ENCODE peak calls at places on chromosome 1, in nine cellular contexts. One of them, this sample, is unnamed.

GRCh38 chr1:155126494-155127104 is 1.1 kb upstream of the EFNA1 start:
- DNase-seq in ascending aorta: no peak
- DNase-seq in tibial nerve: peak
- DNase-seq in heart left ventricle: peak
- DNase-seq in HFF-Myc: no peak
- DNase-seq in kidney: peak
- DNase-seq in astrocyte of the spinal cord: peak
- DNase-seq in Panc1: no peak
- DNase-seq in CD4-positive, CD25-positive, alpha-beta regulatory T cell: no peak
- DNase-seq in this sample: peak

GRCh38 chr1:32447469-32448185 is 17.2 kb upstream of the ZBTB8B start:
- DNase-seq in heart left ventricle: no peak
- DNase-seq in HFF-Myc: no peak
- DNase-seq in CD4-positive, CD25-positive, alpha-beta regulatory T cell: no peak
- DNase-seq in tibial nerve: no peak
- DNase-seq in ascending aorta: no peak
- DNase-seq in astrocyte of the spinal cord: peak
- DNase-seq in kidney: no peak
- DNase-seq in Panc1: no peak
- DNase-seq in this sample: no peak

GRCh38 chr1:85579619-85580018 is 942 bp upstream of the CCN1 start:
- DNase-seq in ascending aorta: peak
- DNase-seq in CD4-positive, CD25-positive, alpha-beta regulatory T cell: no peak
- DNase-seq in astrocyte of the spinal cord: peak
- DNase-seq in HFF-Myc: peak
- DNase-seq in kidney: peak
- DNase-seq in heart left ventricle: peak
- DNase-seq in Panc1: peak
- DNase-seq in tibial nerve: peak
- DNase-seq in this sample: no peak

GRCh38 chr1:3634059-3634800 is 9.4 kb downstream of the TPRG1L start:
- DNase-seq in Panc1: no peak
- DNase-seq in tibial nerve: no peak
- DNase-seq in CD4-positive, CD25-positive, alpha-beta regulatory T cell: no peak
- DNase-seq in heart left ventricle: no peak
- DNase-seq in kidney: peak
- DNase-seq in HFF-Myc: no peak
- DNase-seq in ascending aorta: no peak
- DNase-seq in astrocyte of the spinal cord: no peak
- DNase-seq in this sample: no peak

GRCh38 chr1:20376880-20377494 is 86.3 kb downstream of the VWA5B1 start:
- DNase-seq in Panc1: peak
- DNase-seq in kidney: no peak
- DNase-seq in ascending aorta: no peak
- DNase-seq in tibial nerve: peak
- DNase-seq in CD4-positive, CD25-positive, alpha-beta regulatory T cell: no peak
- DNase-seq in HFF-Myc: peak
- DNase-seq in astrocyte of the spinal cord: peak
- DNase-seq in heart left ventricle: no peak
- DNase-seq in this sample: peak

GRCh38 chr1:2320001-2320400 is 71.4 kb downstream of the MORN1 start:
- DNase-seq in astrocyte of the spinal cord: no peak
- DNase-seq in Panc1: no peak
- DNase-seq in heart left ventricle: no peak
- DNase-seq in tibial nerve: no peak
- DNase-seq in CD4-positive, CD25-positive, alpha-beta regulatory T cell: no peak
- DNase-seq in HFF-Myc: no peak
- DNase-seq in kidney: no peak
- DNase-seq in ascending aorta: no peak
- DNase-seq in this sample: no peak

GRCh38 chr1:226656201-226656600 is 82.9 kb downstream of the ITPKB start:
- DNase-seq in kidney: peak
- DNase-seq in CD4-positive, CD25-positive, alpha-beta regulatory T cell: no peak
- DNase-seq in tibial nerve: no peak
- DNase-seq in Panc1: no peak
- DNase-seq in ascending aorta: no peak
- DNase-seq in heart left ventricle: no peak
- DNase-seq in astrocyte of the spinal cord: no peak
- DNase-seq in HFF-Myc: no peak
- DNase-seq in this sample: no peak

GRCh38 chr1:179264506-179264905 is 29.1 kb upstream of the SOAT1 start:
- DNase-seq in astrocyte of the spinal cord: no peak
- DNase-seq in tibial nerve: no peak
- DNase-seq in HFF-Myc: no peak
- DNase-seq in CD4-positive, CD25-positive, alpha-beta regulatory T cell: no peak
- DNase-seq in ascending aorta: no peak
- DNase-seq in kidney: no peak
- DNase-seq in Panc1: no peak
- DNase-seq in heart left ventricle: no peak
- DNase-seq in this sample: no peak

GRCh38 chr1:1001631-1002300 is 1.9 kb upstream of the HES4 start:
- DNase-seq in astrocyte of the spinal cord: peak
- DNase-seq in Panc1: no peak
- DNase-seq in heart left ventricle: peak
- DNase-seq in HFF-Myc: no peak
- DNase-seq in kidney: peak
- DNase-seq in CD4-positive, CD25-positive, alpha-beta regulatory T cell: peak
- DNase-seq in tibial nerve: peak
- DNase-seq in ascending aorta: peak
- DNase-seq in this sample: peak

GRCh38 chr1:85862456-85862855 is 154.2 kb upstream of the ZNHIT6 start:
- DNase-seq in kidney: no peak
- DNase-seq in tibial nerve: no peak
- DNase-seq in heart left ventricle: no peak
- DNase-seq in HFF-Myc: no peak
- DNase-seq in Panc1: no peak
- DNase-seq in CD4-positive, CD25-positive, alpha-beta regulatory T cell: no peak
- DNase-seq in ascending aorta: no peak
- DNase-seq in astrocyte of the spinal cord: no peak
- DNase-seq in this sample: no peak

DNA sequence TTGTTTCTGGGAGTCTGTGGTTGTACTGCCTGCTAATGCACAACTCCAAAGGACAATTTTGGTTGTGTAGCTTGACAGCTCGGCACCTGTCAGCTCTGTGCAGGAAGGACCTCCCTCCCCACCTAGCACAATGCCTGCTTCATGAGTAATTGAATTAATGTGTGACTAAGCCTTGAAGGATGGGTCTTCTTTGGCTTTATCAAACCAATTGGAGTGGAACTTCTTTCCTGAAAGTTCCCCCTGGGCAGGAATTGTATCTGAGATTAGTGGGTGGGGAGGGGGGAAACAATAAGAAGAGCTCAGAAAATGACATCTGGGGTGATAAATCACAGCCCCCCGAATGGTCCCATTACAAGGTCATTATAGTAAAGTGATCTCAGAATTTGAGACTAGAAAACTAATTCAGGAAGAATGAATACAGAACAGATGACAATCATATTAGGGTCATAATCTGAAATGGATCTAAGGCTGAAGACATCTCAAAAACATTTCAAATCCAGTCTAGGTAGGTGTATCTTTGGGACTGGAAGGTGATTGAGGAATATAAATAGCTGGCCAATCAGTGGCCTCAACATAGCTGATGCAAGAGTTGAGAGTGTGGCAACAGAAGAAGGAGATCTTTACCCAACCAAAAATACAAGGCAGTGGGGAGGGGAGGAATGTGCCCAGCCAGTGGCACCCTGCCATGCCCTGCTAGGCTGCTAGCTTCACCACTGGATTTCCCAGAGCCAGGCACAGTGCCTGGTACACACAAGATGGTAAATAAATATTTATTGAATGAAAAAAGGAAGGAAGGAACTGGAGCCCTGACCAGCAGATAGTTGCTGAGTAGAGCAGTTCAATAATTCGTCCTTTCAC is 10.1 kb upstream of the SESN2 start:
- DNase-seq in kidney: peak
- DNase-seq in CD4-positive, CD25-positive, alpha-beta regulatory T cell: no peak
- DNase-seq in tibial nerve: no peak
- DNase-seq in Panc1: no peak
- DNase-seq in ascending aorta: peak
- DNase-seq in astrocyte of the spinal cord: peak
- DNase-seq in heart left ventricle: peak
- DNase-seq in HFF-Myc: no peak
- DNase-seq in this sample: no peak
- H3K4me3 ChIP-seq in kidney: peak
- H3K4me3 ChIP-seq in CD4-positive, CD25-positive, alpha-beta regulatory T cell: peak
- H3K4me3 ChIP-seq in tibial nerve: no peak
- H3K4me3 ChIP-seq in Panc1: no peak
- H3K4me3 ChIP-seq in ascending aorta: peak
- H3K4me3 ChIP-seq in astrocyte of the spinal cord: no peak
- H3K4me3 ChIP-seq in heart left ventricle: no peak
- H3K4me3 ChIP-seq in HFF-Myc: no peak
- H3K4me3 ChIP-seq in this sample: no peak

GRCh38 chr1:119080586-119080985 is 59.9 kb downstream of the WARS2 start:
- DNase-seq in Panc1: no peak
- DNase-seq in tibial nerve: peak
- DNase-seq in kidney: no peak
- DNase-seq in astrocyte of the spinal cord: peak
- DNase-seq in CD4-positive, CD25-positive, alpha-beta regulatory T cell: no peak
- DNase-seq in HFF-Myc: peak
- DNase-seq in heart left ventricle: peak
- DNase-seq in ascending aorta: peak
- DNase-seq in this sample: no peak
- H3K4me3 ChIP-seq in Panc1: no peak
- H3K4me3 ChIP-seq in tibial nerve: no peak
- H3K4me3 ChIP-seq in kidney: no peak
- H3K4me3 ChIP-seq in astrocyte of the spinal cord: no peak
- H3K4me3 ChIP-seq in CD4-positive, CD25-positive, alpha-beta regulatory T cell: no peak
- H3K4me3 ChIP-seq in HFF-Myc: peak
- H3K4me3 ChIP-seq in heart left ventricle: no peak
- H3K4me3 ChIP-seq in ascending aorta: no peak
- H3K4me3 ChIP-seq in this sample: no peak

GRCh38 chr1:119007672-119008482 is 19.7 kb upstream of the TBX15 start:
- DNase-seq in kidney: no peak
- DNase-seq in HFF-Myc: no peak
- DNase-seq in astrocyte of the spinal cord: no peak
- DNase-seq in ascending aorta: no peak
- DNase-seq in Panc1: no peak
- DNase-seq in CD4-positive, CD25-positive, alpha-beta regulatory T cell: no peak
- DNase-seq in tibial nerve: no peak
- DNase-seq in heart left ventricle: no peak
- DNase-seq in this sample: no peak
- H3K4me3 ChIP-seq in kidney: peak
- H3K4me3 ChIP-seq in HFF-Myc: no peak
- H3K4me3 ChIP-seq in astrocyte of the spinal cord: peak
- H3K4me3 ChIP-seq in ascending aorta: peak
- H3K4me3 ChIP-seq in Panc1: no peak
- H3K4me3 ChIP-seq in CD4-positive, CD25-positive, alpha-beta regulatory T cell: no peak
- H3K4me3 ChIP-seq in tibial nerve: no peak
- H3K4me3 ChIP-seq in heart left ventricle: peak
- H3K4me3 ChIP-seq in this sample: no peak

DNA sequence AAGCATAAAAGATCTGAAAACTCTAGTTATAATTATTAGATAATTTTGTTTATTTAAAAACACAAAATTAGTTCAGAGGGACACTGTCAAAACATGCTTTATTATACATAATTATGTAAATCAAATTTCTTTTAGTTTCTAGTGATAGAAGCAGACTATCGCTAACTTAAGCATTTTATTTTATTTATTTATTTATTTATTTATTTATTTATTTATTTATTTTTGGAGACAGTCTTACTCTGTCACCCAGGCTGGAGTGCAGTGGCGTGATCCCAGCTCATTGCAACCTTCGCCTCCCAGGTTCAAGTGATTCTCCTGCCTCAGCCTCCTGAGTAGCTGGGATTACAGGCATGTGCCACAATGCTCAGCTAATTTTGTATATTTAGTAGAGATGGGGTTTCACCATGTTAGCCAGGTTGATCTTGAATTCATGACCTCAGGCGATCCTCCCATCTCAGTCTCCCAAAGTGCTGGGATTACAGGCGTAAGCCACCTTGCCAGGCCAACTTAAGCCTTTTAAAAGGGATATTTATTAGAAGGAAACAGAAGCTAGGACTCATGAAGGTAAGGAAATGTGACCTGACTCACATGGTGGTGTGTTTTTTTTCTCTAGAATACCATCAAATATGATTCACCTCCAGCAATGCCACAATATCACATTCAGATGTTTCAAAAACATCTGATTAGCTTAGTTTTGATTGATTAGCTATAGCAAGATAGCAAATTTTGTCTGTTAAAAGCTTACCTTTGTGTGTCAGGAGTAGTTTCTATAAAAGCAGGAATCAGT is 1357.4 kb upstream of the ADGRL4 start:
- DNase-seq in astrocyte of the spinal cord: no peak
- DNase-seq in tibial nerve: no peak
- DNase-seq in HFF-Myc: no peak
- DNase-seq in CD4-positive, CD25-positive, alpha-beta regulatory T cell: no peak
- DNase-seq in Panc1: no peak
- DNase-seq in ascending aorta: no peak
- DNase-seq in heart left ventricle: no peak
- DNase-seq in kidney: no peak
- DNase-seq in this sample: no peak
- H3K4me3 ChIP-seq in astrocyte of the spinal cord: no peak
- H3K4me3 ChIP-seq in tibial nerve: no peak
- H3K4me3 ChIP-seq in HFF-Myc: no peak
- H3K4me3 ChIP-seq in CD4-positive, CD25-positive, alpha-beta regulatory T cell: no peak
- H3K4me3 ChIP-seq in Panc1: no peak
- H3K4me3 ChIP-seq in ascending aorta: no peak
- H3K4me3 ChIP-seq in heart left ventricle: no peak
- H3K4me3 ChIP-seq in kidney: no peak
- H3K4me3 ChIP-seq in this sample: no peak